ENCODE peak calls at places on chromosome 17, in six cellular contexts. F, C, U, N, K and I are unnamed samples.

GRCh38 chr17:46977750-46978488 is 1.1 kb downstream of the RPRML start:
- DNase-seq in F (no peak), C (no peak), U (no peak), N (no peak), K (no peak), I (no peak)

GRCh38 chr17:47204722-47205418 is 4.3 kb upstream of the MYL4 start:
- DNase-seq in F (no peak), C (peak; percentile 7), U (no peak), N (peak; percentile 9), K (no peak), I (no peak)

GRCh38 chr17:57170866-57171265 is 85.5 kb upstream of the MSI2 start:
- DNase-seq in F (no peak), C (no peak), U (no peak), N (no peak), K (no peak), I (no peak)

GRCh38 chr17:17902357-17902756 is 65.6 kb upstream of the SREBF1 start:
- DNase-seq in F (no peak), C (no peak), U (no peak), N (no peak), K (no peak), I (no peak)

GRCh38 chr17:60629120-60629519 is 29.1 kb downstream of the PPM1D start:
- DNase-seq in F (no peak), C (no peak), U (no peak), N (no peak), K (no peak), I (no peak)

GRCh38 chr17:75163074-75163473 is 8.8 kb upstream of the JPT1 start:
- DNase-seq in F (no peak), C (no peak), U (no peak), N (no peak), K (no peak), I (no peak)

GRCh38 chr17:1029196-1029911 is 32.4 kb downstream of the TIMM22 start:
- DNase-seq in F (no peak), C (no peak), U (no peak), N (no peak), K (no peak), I (no peak)

GRCh38 chr17:41932821-41933389 is 2.5 kb downstream of the ODAD4 start:
- DNase-seq in F (no peak), C (no peak), U (no peak), N (no peak), K (no peak), I (no peak)

GRCh38 chr17:48388955-48389764 is 40.9 kb downstream of the SKAP1 start:
- DNase-seq in F (no peak), C (no peak), U (no peak), N (no peak), K (no peak), I (no peak)

GRCh38 chr17:16428098-16428882 is 12.9 kb downstream of the TRPV2 start:
- DNase-seq in F (peak; percentile 64), C (no peak), U (peak; percentile 47), N (no peak), K (peak; percentile 47), I (peak; percentile 82)

GRCh38 chr17:55722742-55723487 is at the start of gene TMEM100:
- DNase-seq in F (no peak), C (no peak), U (no peak), N (no peak), K (peak; percentile 28), I (no peak)

GRCh38 chr17:82333279-82334171 is at the start of gene SECTM1:
- DNase-seq in F (no peak), C (no peak), U (peak; percentile 59), N (no peak), K (peak; percentile 38), I (no peak)